ENCODE peak calls at places on chromosomes 16 and 17, in nine cellular contexts. I is transverse colon, V is GM12878, U is body of pancreas, X is ovary, F is adrenal gland, P is stomach, D is prostate gland, M is heart left ventricle. O is an unnamed sample.

GRCh38 chr17:4599505-4600281 is 15.4 kb downstream of the SMTNL2 start:
- DNase-seq in F (peak), U (no peak), D (no peak), P (no peak), I (no peak), V (no peak), X (peak), M (no peak), O (no peak)

GRCh38 chr17:45430738-45431530 is 1.7 kb downstream of the ARHGAP27 start:
- DNase-seq in M (no peak), X (no peak), I (peak), P (peak), U (peak), F (peak), V (no peak), D (peak), O (peak)

GRCh38 chr16:67284699-67285646 is 5.6 kb downstream of the PLEKHG4 start:
- DNase-seq in M (peak), X (no peak), P (peak), U (peak), D (peak), F (peak), I (peak), V (no peak), O (no peak)

GRCh38 chr17:64024781-64025731 is 4.6 kb upstream of the ICAM2 start:
- DNase-seq in P (no peak), I (no peak), M (peak), F (no peak), V (no peak), D (no peak), U (no peak), X (peak), O (no peak)

GRCh38 chr16:57863434-57864160 is 61.3 kb upstream of the KIFC3 start:
- DNase-seq in I (peak), X (peak), F (peak), M (peak), D (peak), U (peak), V (no peak), P (peak), O (peak)

GRCh38 chr17:64686705-64687104 is 24.6 kb upstream of the SMURF2 start:
- DNase-seq in V (no peak), P (peak), M (no peak), D (no peak), U (no peak), I (peak), X (no peak), F (no peak), O (no peak)

GRCh38 chr17:21286066-21286770 is 1.7 kb downstream of the MAP2K3 start:
- DNase-seq in P (peak), M (peak), I (peak), U (peak), V (no peak), D (peak), F (peak), X (peak), O (peak)

GRCh38 chr16:49281843-49282642 is 405 bp upstream of the CBLN1 start:
- DNase-seq in M (peak), P (peak), X (peak), V (no peak), F (peak), D (peak), U (peak), I (peak), O (peak)

GRCh38 chr17:17350491-17351355 is 47.5 kb downstream of the NT5M start:
- DNase-seq in M (no peak), P (peak), D (no peak), F (no peak), U (no peak), V (no peak), I (no peak), X (no peak), O (peak)

GRCh38 chr17:36859701-36860100 is 77.6 kb upstream of the LHX1 start:
- DNase-seq in D (no peak), M (no peak), F (no peak), V (no peak), X (no peak), U (no peak), I (no peak), P (no peak), O (no peak)

GRCh38 chr17:49632201-49632600 is 45.7 kb downstream of the SPOP start:
- DNase-seq in P (no peak), V (no peak), X (no peak), I (no peak), M (no peak), U (no peak), D (no peak), F (no peak), O (no peak)

GRCh38 chr17:28682655-28683054 is 20.6 kb downstream of the SUPT6H start:
- DNase-seq in I (no peak), P (no peak), M (no peak), V (no peak), X (peak), F (no peak), U (no peak), D (no peak), O (peak)

GRCh38 chr17:77173104-77173503 is 32.3 kb downstream of the SEC14L1 start:
- DNase-seq in V (no peak), P (no peak), F (no peak), U (no peak), D (no peak), I (no peak), M (no peak), X (no peak), O (no peak)

GRCh38 chr17:31095239-31096105 is 695 bp downstream of the NF1 start:
- DNase-seq in V (no peak), D (peak), I (peak), M (peak), X (peak), F (peak), P (peak), U (peak), O (peak)

GRCh38 chr17:31093866-31094599 is 744 bp upstream of the NF1 start:
- DNase-seq in F (peak), V (no peak), D (no peak), I (peak), M (no peak), X (no peak), U (peak), P (no peak), O (no peak)

GRCh38 chr17:31092475-31093064 is 2.2 kb upstream of the NF1 start:
- DNase-seq in D (no peak), P (no peak), V (no peak), U (no peak), I (no peak), X (no peak), M (no peak), F (no peak), O (no peak)

GRCh38 chr17:31096106-31096436 is 1.3 kb downstream of the NF1 start:
- DNase-seq in F (no peak), D (no peak), M (no peak), V (no peak), U (no peak), P (no peak), X (no peak), I (no peak), O (no peak)

GRCh38 chr17:31094600-31095238 is at the start of gene NF1:
- DNase-seq in X (peak), M (peak), D (peak), F (peak), V (peak), I (peak), U (peak), P (peak), O (peak)
- TF ChIP-seq POLR2A in X (peak), M (peak), D (peak), F (peak), V (peak), I (peak), U (peak), P (no peak), O (no peak)

DNA sequence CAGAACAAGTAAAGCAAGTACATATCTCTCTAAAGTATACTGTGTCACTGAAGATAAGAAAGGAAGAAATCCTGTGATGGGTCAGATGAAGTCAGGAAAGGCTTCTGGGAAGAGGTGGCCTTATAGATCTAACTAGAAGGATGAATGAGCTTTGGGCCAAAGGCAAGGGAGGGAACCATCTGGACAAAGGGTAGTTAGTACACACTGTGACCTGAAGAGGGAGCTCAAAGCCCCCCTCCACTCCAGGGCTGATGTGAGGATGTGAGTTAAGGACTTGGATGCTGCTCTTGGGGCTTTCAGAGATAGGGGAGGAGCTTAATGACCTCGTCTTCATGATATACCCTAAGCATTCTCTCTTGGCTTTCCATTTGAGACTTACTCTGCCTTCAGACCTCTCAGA is 185.3 kb upstream of the CACNG3 start:
- DNase-seq in P (no peak), M (peak), I (no peak), X (no peak), V (peak), U (peak), D (no peak), F (peak), O (no peak)
- TF ChIP-seq CTCF in P (no peak), M (peak), I (no peak), X (no peak), V (peak), U (peak), D (no peak), F (peak), O (no peak)

GRCh38 chr16:10765772-10766171 is 22.1 kb downstream of the NUBP1 start:
- DNase-seq in F (no peak), D (no peak), P (no peak), V (peak), X (no peak), I (no peak), U (no peak), M (no peak), O (no peak)
- H3K4me3 ChIP-seq in F (no peak), D (no peak), P (no peak), V (no peak), X (no peak), I (no peak), U (no peak), M (no peak), O (no peak)

GRCh38 chr16:29825145-29826044 is 5.1 kb downstream of the MVP start:
- DNase-seq in P (no peak), I (peak), D (no peak), M (peak), V (no peak), U (no peak), X (peak), F (peak), O (no peak)
- TF ChIP-seq POLR2A in P (no peak), I (no peak), D (no peak), M (no peak), V (peak), U (no peak), X (peak), F (peak), O (no peak)

GRCh38 chr17:43033947-43034622 is 9.1 kb downstream of the RND2 start:
- DNase-seq in P (no peak), V (no peak), U (no peak), I (no peak), M (no peak), D (no peak), F (no peak), X (no peak), O (no peak)
- TF ChIP-seq CTCF in P (no peak), V (no peak), U (no peak), I (no peak), M (no peak), D (no peak), F (no peak), X (no peak), O (no peak)

O was measured in lower leg skin.